ENCODE peak calls at places on chromosomes 12 and 14, in five cellular contexts. X is germinal center, I is testis, C is glutamatergic neuron, M is HS-5. Y is an unnamed sample.

GRCh38 chr12:111405856-111406473 is at the start of gene SH2B3:
- DNase-seq in M (no peak), I (no peak), X (no peak), C (no peak), Y (no peak)

GRCh38 chr14:95440951-95441350 is 75.5 kb downstream of the SYNE3 start:
- DNase-seq in X (no peak), M (no peak), C (no peak), I (no peak), Y (no peak)

GRCh38 chr14:76808990-76809389 is 3.7 kb downstream of the ANGEL1 start:
- DNase-seq in M (no peak), X (no peak), I (no peak), C (no peak), Y (no peak)

GRCh38 chr14:104360522-104360921 is 219.0 kb upstream of the C14orf180 start:
- DNase-seq in I (no peak), M (no peak), X (no peak), C (no peak), Y (no peak)

GRCh38 chr12:52119398-52120254 is 40.1 kb downstream of the SMIM41 start:
- DNase-seq in C (peak; percentile 55), M (no peak), X (peak; percentile 81), I (peak; percentile 71), Y (peak; percentile 52)

GRCh38 chr12:14886271-14886670 is 617 bp upstream of the MGP start:
- DNase-seq in I (no peak), M (no peak), X (no peak), C (no peak), Y (no peak)

GRCh38 chr14:60051690-60052324 is 39.9 kb upstream of the PCNX4 start:
- DNase-seq in X (no peak), I (no peak), M (peak; percentile 3), C (no peak), Y (no peak)

GRCh38 chr12:80374615-80375014 is 69.4 kb upstream of the PTPRQ start:
- DNase-seq in I (no peak), M (no peak), C (no peak), X (no peak), Y (no peak)

GRCh38 chr14:26841361-26841760 is 243.5 kb upstream of the NOVA1 start:
- DNase-seq in C (no peak), M (no peak), X (no peak), I (no peak), Y (no peak)

GRCh38 chr14:33842299-33842698 is 108.6 kb downstream of the EGLN3 start:
- DNase-seq in I (no peak), X (no peak), M (no peak), C (no peak), Y (no peak)

GRCh38 chr12:1553987-1554982 is 40.1 kb downstream of the FBXL14 start:
- DNase-seq in I (no peak), C (no peak), X (peak; percentile 78), M (no peak), Y (no peak)

GRCh38 chr12:103868215-103868614 is 27.2 kb upstream of the NT5DC3 start:
- DNase-seq in I (no peak), C (no peak), X (no peak), M (no peak), Y (no peak)

GRCh38 chr14:102035914-102036313 is 50.9 kb downstream of the HSP90AA1 start:
- DNase-seq in X (no peak), C (no peak), I (no peak), M (no peak), Y (no peak)

GRCh38 chr14:104433401-104434213 is 146.0 kb upstream of the C14orf180 start:
- DNase-seq in X (no peak), M (no peak), C (no peak), I (no peak), Y (no peak)

GRCh38 chr14:101135796-101136742 is 232.5 kb upstream of the RTL1 start:
- DNase-seq in I (no peak), M (no peak), X (no peak), C (no peak), Y (no peak)

GRCh38 chr12:104668274-104668718 is 211.5 kb downstream of the CHST11 start:
- DNase-seq in M (no peak), I (peak; percentile 85), X (no peak), C (no peak), Y (no peak)

GRCh38 chr12:108305520-108305919 is 33.6 kb downstream of the CMKLR1 start:
- DNase-seq in M (peak; percentile 64), X (no peak), I (peak; percentile 87), C (no peak), Y (peak; percentile 13)

GRCh38 chr14:74444866-74445265 is 18.9 kb upstream of the SYNDIG1L start:
- DNase-seq in X (no peak), M (no peak), C (no peak), I (no peak), Y (no peak)

GRCh38 chr14:104964546-104964945 is 13.6 kb downstream of the AHNAK2 start:
- DNase-seq in X (no peak), M (no peak), C (peak; percentile 1), I (no peak), Y (no peak)